ENCODE peak calls at places on chromosomes 4 and X, in nine cellular contexts. One of them, this sample, is unnamed.

GRCh38 chr4:53908661-53909078 is 155.7 kb downstream of the CHIC2 start:
- DNase-seq in NCI-H510A treated with DMSO at 0.1 percent for 48 hours: peak; percentile 94
- DNase-seq in cerebellar cortex: peak; percentile 73
- DNase-seq in LHCN-M2: peak; percentile 92
- DNase-seq in endodermal cell: no peak
- DNase-seq in T-helper 2 cell: peak; percentile 65
- DNase-seq in HT1080: peak; percentile 89
- DNase-seq in stimulated activated CD8-positive, alpha-beta memory T cell treated with anti-CD3 and anti-CD28 coated beads, Interleukin-7, amount 100 ng/mL, for 1 hour: no peak
- DNase-seq in body of pancreas: peak; percentile 63
- DNase-seq in this sample: no peak

GRCh38 chr4:133493776-133494175 is 344.7 kb downstream of the PCDH10 start:
- DNase-seq in NCI-H510A treated with DMSO at 0.1 percent for 48 hours: no peak
- DNase-seq in cerebellar cortex: no peak
- DNase-seq in LHCN-M2: no peak
- DNase-seq in endodermal cell: no peak
- DNase-seq in T-helper 2 cell: no peak
- DNase-seq in HT1080: no peak
- DNase-seq in stimulated activated CD8-positive, alpha-beta memory T cell treated with anti-CD3 and anti-CD28 coated beads, Interleukin-7, amount 100 ng/mL, for 1 hour: no peak
- DNase-seq in body of pancreas: no peak
- DNase-seq in this sample: no peak

GRCh38 chrX:68686684-68687045 is 39.2 kb downstream of the STARD8 start:
- DNase-seq in NCI-H510A treated with DMSO at 0.1 percent for 48 hours: no peak
- DNase-seq in cerebellar cortex: no peak
- DNase-seq in LHCN-M2: no peak
- DNase-seq in endodermal cell: no peak
- DNase-seq in T-helper 2 cell: peak; percentile 25
- DNase-seq in HT1080: no peak
- DNase-seq in stimulated activated CD8-positive, alpha-beta memory T cell treated with anti-CD3 and anti-CD28 coated beads, Interleukin-7, amount 100 ng/mL, for 1 hour: no peak
- DNase-seq in body of pancreas: no peak
- DNase-seq in this sample: no peak

GRCh38 chrX:150018931-150019331 is 80.6 kb upstream of the EOLA2 start:
- DNase-seq in NCI-H510A treated with DMSO at 0.1 percent for 48 hours: no peak
- DNase-seq in cerebellar cortex: no peak
- DNase-seq in LHCN-M2: no peak
- DNase-seq in endodermal cell: no peak
- DNase-seq in T-helper 2 cell: no peak
- DNase-seq in HT1080: no peak
- DNase-seq in stimulated activated CD8-positive, alpha-beta memory T cell treated with anti-CD3 and anti-CD28 coated beads, Interleukin-7, amount 100 ng/mL, for 1 hour: no peak
- DNase-seq in body of pancreas: no peak
- DNase-seq in this sample: no peak

GRCh38 chrX:68443155-68443868 is 10.0 kb upstream of the OPHN1 start:
- DNase-seq in NCI-H510A treated with DMSO at 0.1 percent for 48 hours: no peak
- DNase-seq in cerebellar cortex: no peak
- DNase-seq in LHCN-M2: peak; percentile 62
- DNase-seq in endodermal cell: no peak
- DNase-seq in T-helper 2 cell: peak; percentile 85
- DNase-seq in HT1080: peak; percentile 56
- DNase-seq in stimulated activated CD8-positive, alpha-beta memory T cell treated with anti-CD3 and anti-CD28 coated beads, Interleukin-7, amount 100 ng/mL, for 1 hour: no peak
- DNase-seq in body of pancreas: no peak
- DNase-seq in this sample: no peak

GRCh38 chr4:164485169-164485568 is 268.8 kb upstream of the SMIM31 start:
- DNase-seq in NCI-H510A treated with DMSO at 0.1 percent for 48 hours: no peak
- DNase-seq in cerebellar cortex: no peak
- DNase-seq in LHCN-M2: no peak
- DNase-seq in endodermal cell: no peak
- DNase-seq in T-helper 2 cell: no peak
- DNase-seq in HT1080: no peak
- DNase-seq in stimulated activated CD8-positive, alpha-beta memory T cell treated with anti-CD3 and anti-CD28 coated beads, Interleukin-7, amount 100 ng/mL, for 1 hour: no peak
- DNase-seq in body of pancreas: no peak
- DNase-seq in this sample: no peak

GRCh38 chr4:130214268-130214667 is 1118.3 kb downstream of the C4orf33 start:
- DNase-seq in NCI-H510A treated with DMSO at 0.1 percent for 48 hours: no peak
- DNase-seq in cerebellar cortex: no peak
- DNase-seq in LHCN-M2: no peak
- DNase-seq in endodermal cell: no peak
- DNase-seq in T-helper 2 cell: no peak
- DNase-seq in HT1080: no peak
- DNase-seq in stimulated activated CD8-positive, alpha-beta memory T cell treated with anti-CD3 and anti-CD28 coated beads, Interleukin-7, amount 100 ng/mL, for 1 hour: no peak
- DNase-seq in body of pancreas: no peak
- DNase-seq in this sample: no peak

GRCh38 chr4:143653031-143653430 is 47.4 kb downstream of the FREM3 start:
- DNase-seq in NCI-H510A treated with DMSO at 0.1 percent for 48 hours: no peak
- DNase-seq in cerebellar cortex: no peak
- DNase-seq in LHCN-M2: peak; percentile 1
- DNase-seq in endodermal cell: no peak
- DNase-seq in T-helper 2 cell: no peak
- DNase-seq in HT1080: no peak
- DNase-seq in stimulated activated CD8-positive, alpha-beta memory T cell treated with anti-CD3 and anti-CD28 coated beads, Interleukin-7, amount 100 ng/mL, for 1 hour: no peak
- DNase-seq in body of pancreas: no peak
- DNase-seq in this sample: no peak

GRCh38 chr4:177401658-177402273 is 40.5 kb downstream of the AGA start:
- DNase-seq in NCI-H510A treated with DMSO at 0.1 percent for 48 hours: no peak
- DNase-seq in cerebellar cortex: no peak
- DNase-seq in LHCN-M2: no peak
- DNase-seq in endodermal cell: no peak
- DNase-seq in T-helper 2 cell: peak; percentile 50
- DNase-seq in HT1080: no peak
- DNase-seq in stimulated activated CD8-positive, alpha-beta memory T cell treated with anti-CD3 and anti-CD28 coated beads, Interleukin-7, amount 100 ng/mL, for 1 hour: no peak
- DNase-seq in body of pancreas: no peak
- DNase-seq in this sample: no peak

GRCh38 chrX:53882331-53882730 is 161.9 kb downstream of the PHF8 start:
- DNase-seq in NCI-H510A treated with DMSO at 0.1 percent for 48 hours: no peak
- DNase-seq in cerebellar cortex: no peak
- DNase-seq in LHCN-M2: peak; percentile 13
- DNase-seq in endodermal cell: peak; percentile 45
- DNase-seq in T-helper 2 cell: no peak
- DNase-seq in HT1080: peak; percentile 68
- DNase-seq in stimulated activated CD8-positive, alpha-beta memory T cell treated with anti-CD3 and anti-CD28 coated beads, Interleukin-7, amount 100 ng/mL, for 1 hour: no peak
- DNase-seq in body of pancreas: peak; percentile 51
- DNase-seq in this sample: no peak

GRCh38 chr4:102625232-102625930 is 124.2 kb downstream of the NFKB1 start:
- DNase-seq in NCI-H510A treated with DMSO at 0.1 percent for 48 hours: no peak
- DNase-seq in cerebellar cortex: peak; percentile 21
- DNase-seq in LHCN-M2: peak; percentile 56
- DNase-seq in endodermal cell: peak; percentile 67
- DNase-seq in T-helper 2 cell: peak; percentile 90
- DNase-seq in HT1080: no peak
- DNase-seq in stimulated activated CD8-positive, alpha-beta memory T cell treated with anti-CD3 and anti-CD28 coated beads, Interleukin-7, amount 100 ng/mL, for 1 hour: peak; percentile 22
- DNase-seq in body of pancreas: no peak
- DNase-seq in this sample: peak; percentile 53

GRCh38 chr4:183171484-183172267 is 72.6 kb downstream of the WWC2 start:
- DNase-seq in NCI-H510A treated with DMSO at 0.1 percent for 48 hours: no peak
- DNase-seq in cerebellar cortex: no peak
- DNase-seq in LHCN-M2: no peak
- DNase-seq in endodermal cell: no peak
- DNase-seq in T-helper 2 cell: no peak
- DNase-seq in HT1080: no peak
- DNase-seq in stimulated activated CD8-positive, alpha-beta memory T cell treated with anti-CD3 and anti-CD28 coated beads, Interleukin-7, amount 100 ng/mL, for 1 hour: no peak
- DNase-seq in body of pancreas: no peak
- DNase-seq in this sample: no peak

GRCh38 chr4:148376151-148376550 is 66.1 kb downstream of the NR3C2 start:
- DNase-seq in NCI-H510A treated with DMSO at 0.1 percent for 48 hours: peak; percentile 49
- DNase-seq in cerebellar cortex: peak; percentile 17
- DNase-seq in LHCN-M2: peak; percentile 85
- DNase-seq in endodermal cell: no peak
- DNase-seq in T-helper 2 cell: peak; percentile 48
- DNase-seq in HT1080: peak; percentile 95
- DNase-seq in stimulated activated CD8-positive, alpha-beta memory T cell treated with anti-CD3 and anti-CD28 coated beads, Interleukin-7, amount 100 ng/mL, for 1 hour: no peak
- DNase-seq in body of pancreas: peak; percentile 73
- DNase-seq in this sample: no peak

GRCh38 chrX:43065978-43066377 is 288.0 kb upstream of the PPP1R2C start:
- DNase-seq in NCI-H510A treated with DMSO at 0.1 percent for 48 hours: no peak
- DNase-seq in cerebellar cortex: no peak
- DNase-seq in LHCN-M2: peak; percentile 0
- DNase-seq in endodermal cell: no peak
- DNase-seq in T-helper 2 cell: no peak
- DNase-seq in HT1080: peak; percentile 15
- DNase-seq in stimulated activated CD8-positive, alpha-beta memory T cell treated with anti-CD3 and anti-CD28 coated beads, Interleukin-7, amount 100 ng/mL, for 1 hour: no peak
- DNase-seq in body of pancreas: no peak
- DNase-seq in this sample: no peak

GRCh38 chr4:120589787-120590186 is 332.7 kb downstream of the PRDM5 start:
- DNase-seq in NCI-H510A treated with DMSO at 0.1 percent for 48 hours: no peak
- DNase-seq in cerebellar cortex: no peak
- DNase-seq in LHCN-M2: no peak
- DNase-seq in endodermal cell: no peak
- DNase-seq in T-helper 2 cell: peak; percentile 3
- DNase-seq in HT1080: no peak
- DNase-seq in stimulated activated CD8-positive, alpha-beta memory T cell treated with anti-CD3 and anti-CD28 coated beads, Interleukin-7, amount 100 ng/mL, for 1 hour: no peak
- DNase-seq in body of pancreas: no peak
- DNase-seq in this sample: no peak

GRCh38 chr4:13656569-13656988 is 29.1 kb upstream of the BOD1L1 start:
- DNase-seq in NCI-H510A treated with DMSO at 0.1 percent for 48 hours: peak; percentile 59
- DNase-seq in cerebellar cortex: peak; percentile 65
- DNase-seq in LHCN-M2: peak; percentile 74
- DNase-seq in endodermal cell: peak; percentile 78
- DNase-seq in T-helper 2 cell: peak; percentile 55
- DNase-seq in HT1080: peak; percentile 87
- DNase-seq in stimulated activated CD8-positive, alpha-beta memory T cell treated with anti-CD3 and anti-CD28 coated beads, Interleukin-7, amount 100 ng/mL, for 1 hour: peak; percentile 27
- DNase-seq in body of pancreas: peak; percentile 67
- DNase-seq in this sample: peak; percentile 45

GRCh38 chrX:25290132-25290531 is 274.4 kb upstream of the ARX start:
- DNase-seq in NCI-H510A treated with DMSO at 0.1 percent for 48 hours: no peak
- DNase-seq in cerebellar cortex: no peak
- DNase-seq in LHCN-M2: no peak
- DNase-seq in endodermal cell: no peak
- DNase-seq in T-helper 2 cell: no peak
- DNase-seq in HT1080: no peak
- DNase-seq in stimulated activated CD8-positive, alpha-beta memory T cell treated with anti-CD3 and anti-CD28 coated beads, Interleukin-7, amount 100 ng/mL, for 1 hour: no peak
- DNase-seq in body of pancreas: no peak
- DNase-seq in this sample: no peak

GRCh38 chr4:125323547-125324100 is 8.9 kb downstream of the FAT4 start:
- DNase-seq in NCI-H510A treated with DMSO at 0.1 percent for 48 hours: no peak
- DNase-seq in cerebellar cortex: no peak
- DNase-seq in LHCN-M2: peak; percentile 82
- DNase-seq in endodermal cell: no peak
- DNase-seq in T-helper 2 cell: no peak
- DNase-seq in HT1080: peak; percentile 69
- DNase-seq in stimulated activated CD8-positive, alpha-beta memory T cell treated with anti-CD3 and anti-CD28 coated beads, Interleukin-7, amount 100 ng/mL, for 1 hour: no peak
- DNase-seq in body of pancreas: no peak
- DNase-seq in this sample: no peak

GRCh38 chr4:69823481-69824186 is 36.3 kb downstream of the SULT1E1 start:
- DNase-seq in NCI-H510A treated with DMSO at 0.1 percent for 48 hours: peak; percentile 99
- DNase-seq in cerebellar cortex: no peak
- DNase-seq in LHCN-M2: peak; percentile 52
- DNase-seq in endodermal cell: peak; percentile 73
- DNase-seq in T-helper 2 cell: peak; percentile 41
- DNase-seq in HT1080: peak; percentile 49
- DNase-seq in stimulated activated CD8-positive, alpha-beta memory T cell treated with anti-CD3 and anti-CD28 coated beads, Interleukin-7, amount 100 ng/mL, for 1 hour: no peak
- DNase-seq in body of pancreas: peak; percentile 85
- DNase-seq in this sample: no peak

GRCh38 chr4:129543299-129543698 is 447.3 kb downstream of the C4orf33 start:
- DNase-seq in NCI-H510A treated with DMSO at 0.1 percent for 48 hours: no peak
- DNase-seq in cerebellar cortex: no peak
- DNase-seq in LHCN-M2: no peak
- DNase-seq in endodermal cell: no peak
- DNase-seq in T-helper 2 cell: no peak
- DNase-seq in HT1080: no peak
- DNase-seq in stimulated activated CD8-positive, alpha-beta memory T cell treated with anti-CD3 and anti-CD28 coated beads, Interleukin-7, amount 100 ng/mL, for 1 hour: no peak
- DNase-seq in body of pancreas: no peak
- DNase-seq in this sample: no peak

GRCh38 chrX:68931345-68931744 is 102.5 kb downstream of the EFNB1 start:
- DNase-seq in NCI-H510A treated with DMSO at 0.1 percent for 48 hours: no peak
- DNase-seq in cerebellar cortex: no peak
- DNase-seq in LHCN-M2: no peak
- DNase-seq in endodermal cell: no peak
- DNase-seq in T-helper 2 cell: no peak
- DNase-seq in HT1080: no peak
- DNase-seq in stimulated activated CD8-positive, alpha-beta memory T cell treated with anti-CD3 and anti-CD28 coated beads, Interleukin-7, amount 100 ng/mL, for 1 hour: no peak
- DNase-seq in body of pancreas: no peak
- DNase-seq in this sample: no peak

GRCh38 chr4:119110121-119110520 is 25.5 kb upstream of the MYOZ2 start:
- DNase-seq in NCI-H510A treated with DMSO at 0.1 percent for 48 hours: no peak
- DNase-seq in cerebellar cortex: no peak
- DNase-seq in LHCN-M2: no peak
- DNase-seq in endodermal cell: no peak
- DNase-seq in T-helper 2 cell: no peak
- DNase-seq in HT1080: no peak
- DNase-seq in stimulated activated CD8-positive, alpha-beta memory T cell treated with anti-CD3 and anti-CD28 coated beads, Interleukin-7, amount 100 ng/mL, for 1 hour: no peak
- DNase-seq in body of pancreas: no peak
- DNase-seq in this sample: no peak

GRCh38 chr4:5215321-5215720 is 164.0 kb downstream of the STK32B start:
- DNase-seq in NCI-H510A treated with DMSO at 0.1 percent for 48 hours: no peak
- DNase-seq in cerebellar cortex: no peak
- DNase-seq in LHCN-M2: no peak
- DNase-seq in endodermal cell: no peak
- DNase-seq in T-helper 2 cell: no peak
- DNase-seq in HT1080: no peak
- DNase-seq in stimulated activated CD8-positive, alpha-beta memory T cell treated with anti-CD3 and anti-CD28 coated beads, Interleukin-7, amount 100 ng/mL, for 1 hour: no peak
- DNase-seq in body of pancreas: no peak
- DNase-seq in this sample: no peak

GRCh38 chrX:69155786-69156520 is 9.3 kb downstream of the PJA1 start:
- DNase-seq in NCI-H510A treated with DMSO at 0.1 percent for 48 hours: no peak
- DNase-seq in cerebellar cortex: no peak
- DNase-seq in LHCN-M2: no peak
- DNase-seq in endodermal cell: no peak
- DNase-seq in T-helper 2 cell: no peak
- DNase-seq in HT1080: no peak
- DNase-seq in stimulated activated CD8-positive, alpha-beta memory T cell treated with anti-CD3 and anti-CD28 coated beads, Interleukin-7, amount 100 ng/mL, for 1 hour: no peak
- DNase-seq in body of pancreas: no peak
- DNase-seq in this sample: no peak

GRCh38 chr4:155889036-155889793 is 14.3 kb upstream of the TDO2 start:
- DNase-seq in NCI-H510A treated with DMSO at 0.1 percent for 48 hours: no peak
- DNase-seq in cerebellar cortex: no peak
- DNase-seq in LHCN-M2: peak; percentile 74
- DNase-seq in endodermal cell: no peak
- DNase-seq in T-helper 2 cell: no peak
- DNase-seq in HT1080: peak; percentile 82
- DNase-seq in stimulated activated CD8-positive, alpha-beta memory T cell treated with anti-CD3 and anti-CD28 coated beads, Interleukin-7, amount 100 ng/mL, for 1 hour: no peak
- DNase-seq in body of pancreas: peak; percentile 11
- DNase-seq in this sample: no peak

GRCh38 chr4:75605928-75606327 is 24.4 kb downstream of the CDKL2 start:
- DNase-seq in NCI-H510A treated with DMSO at 0.1 percent for 48 hours: no peak
- DNase-seq in cerebellar cortex: no peak
- DNase-seq in LHCN-M2: no peak
- DNase-seq in endodermal cell: no peak
- DNase-seq in T-helper 2 cell: no peak
- DNase-seq in HT1080: no peak
- DNase-seq in stimulated activated CD8-positive, alpha-beta memory T cell treated with anti-CD3 and anti-CD28 coated beads, Interleukin-7, amount 100 ng/mL, for 1 hour: no peak
- DNase-seq in body of pancreas: no peak
- DNase-seq in this sample: no peak

GRCh38 chr4:63296773-63297172 is 1112.5 kb downstream of the TECRL start:
- DNase-seq in NCI-H510A treated with DMSO at 0.1 percent for 48 hours: no peak
- DNase-seq in cerebellar cortex: peak; percentile 7
- DNase-seq in LHCN-M2: no peak
- DNase-seq in endodermal cell: peak; percentile 45
- DNase-seq in T-helper 2 cell: no peak
- DNase-seq in HT1080: peak; percentile 4
- DNase-seq in stimulated activated CD8-positive, alpha-beta memory T cell treated with anti-CD3 and anti-CD28 coated beads, Interleukin-7, amount 100 ng/mL, for 1 hour: no peak
- DNase-seq in body of pancreas: no peak
- DNase-seq in this sample: no peak

GRCh38 chr4:140309124-140309870 is 64.1 kb upstream of the SCOC start:
- DNase-seq in NCI-H510A treated with DMSO at 0.1 percent for 48 hours: no peak
- DNase-seq in cerebellar cortex: no peak
- DNase-seq in LHCN-M2: peak; percentile 33
- DNase-seq in endodermal cell: peak; percentile 78
- DNase-seq in T-helper 2 cell: no peak
- DNase-seq in HT1080: peak; percentile 42
- DNase-seq in stimulated activated CD8-positive, alpha-beta memory T cell treated with anti-CD3 and anti-CD28 coated beads, Interleukin-7, amount 100 ng/mL, for 1 hour: no peak
- DNase-seq in body of pancreas: peak; percentile 13
- DNase-seq in this sample: no peak

GRCh38 chr4:48863728-48864127 is 32.8 kb downstream of the OCIAD1 start:
- DNase-seq in NCI-H510A treated with DMSO at 0.1 percent for 48 hours: no peak
- DNase-seq in cerebellar cortex: no peak
- DNase-seq in LHCN-M2: no peak
- DNase-seq in endodermal cell: no peak
- DNase-seq in T-helper 2 cell: no peak
- DNase-seq in HT1080: no peak
- DNase-seq in stimulated activated CD8-positive, alpha-beta memory T cell treated with anti-CD3 and anti-CD28 coated beads, Interleukin-7, amount 100 ng/mL, for 1 hour: no peak
- DNase-seq in body of pancreas: no peak
- DNase-seq in this sample: no peak

GRCh38 chr4:153222790-153223417 is 18.7 kb downstream of the TRIM2 start:
- DNase-seq in NCI-H510A treated with DMSO at 0.1 percent for 48 hours: peak; percentile 17
- DNase-seq in cerebellar cortex: peak; percentile 68
- DNase-seq in LHCN-M2: peak; percentile 25
- DNase-seq in endodermal cell: peak; percentile 84
- DNase-seq in T-helper 2 cell: peak; percentile 48
- DNase-seq in HT1080: no peak
- DNase-seq in stimulated activated CD8-positive, alpha-beta memory T cell treated with anti-CD3 and anti-CD28 coated beads, Interleukin-7, amount 100 ng/mL, for 1 hour: no peak
- DNase-seq in body of pancreas: peak; percentile 73
- DNase-seq in this sample: no peak

This sample was measured in central memory CD8-positive, alpha-beta T cell.